ENCODE peak calls at places on chromosomes 7 and 10, in eight cellular contexts. One of them, this sample, is unnamed.

GRCh38 chr7:113730309-113730955 is 188.4 kb downstream of the PPP1R3A start:
- DNase-seq in astrocyte: peak; percentile 84
- DNase-seq in adipocyte: peak; percentile 50
- DNase-seq in pancreas: no peak
- DNase-seq in CD4-positive, CD25-positive, alpha-beta regulatory T cell: no peak
- DNase-seq in thoracic aorta: no peak
- DNase-seq in right lobe of liver: no peak
- DNase-seq in K562: no peak
- DNase-seq in this sample: no peak

GRCh38 chr10:31596765-31597164 is 277.7 kb downstream of the ZEB1 start:
- DNase-seq in astrocyte: no peak
- DNase-seq in adipocyte: no peak
- DNase-seq in pancreas: no peak
- DNase-seq in CD4-positive, CD25-positive, alpha-beta regulatory T cell: no peak
- DNase-seq in thoracic aorta: no peak
- DNase-seq in right lobe of liver: no peak
- DNase-seq in K562: no peak
- DNase-seq in this sample: no peak

GRCh38 chr10:53223846-53224245 is 451.3 kb upstream of the MBL2 start:
- DNase-seq in astrocyte: no peak
- DNase-seq in adipocyte: no peak
- DNase-seq in pancreas: no peak
- DNase-seq in CD4-positive, CD25-positive, alpha-beta regulatory T cell: no peak
- DNase-seq in thoracic aorta: no peak
- DNase-seq in right lobe of liver: no peak
- DNase-seq in K562: no peak
- DNase-seq in this sample: peak; percentile 2

GRCh38 chr10:79130846-79131245 is 62.1 kb downstream of the ZMIZ1 start:
- DNase-seq in astrocyte: no peak
- DNase-seq in adipocyte: no peak
- DNase-seq in pancreas: no peak
- DNase-seq in CD4-positive, CD25-positive, alpha-beta regulatory T cell: no peak
- DNase-seq in thoracic aorta: no peak
- DNase-seq in right lobe of liver: no peak
- DNase-seq in K562: no peak
- DNase-seq in this sample: no peak

GRCh38 chr7:36781011-36781738 is 56.9 kb upstream of the AOAH start:
- DNase-seq in astrocyte: no peak
- DNase-seq in adipocyte: no peak
- DNase-seq in pancreas: no peak
- DNase-seq in CD4-positive, CD25-positive, alpha-beta regulatory T cell: peak; percentile 68
- DNase-seq in thoracic aorta: no peak
- DNase-seq in right lobe of liver: no peak
- DNase-seq in K562: no peak
- DNase-seq in this sample: no peak

GRCh38 chr7:23980081-23980480 is 270.1 kb downstream of the STK31 start:
- DNase-seq in astrocyte: no peak
- DNase-seq in adipocyte: no peak
- DNase-seq in pancreas: no peak
- DNase-seq in CD4-positive, CD25-positive, alpha-beta regulatory T cell: no peak
- DNase-seq in thoracic aorta: no peak
- DNase-seq in right lobe of liver: no peak
- DNase-seq in K562: no peak
- DNase-seq in this sample: no peak

GRCh38 chr7:136033413-136034031 is 56.4 kb upstream of the MTPN start:
- DNase-seq in astrocyte: no peak
- DNase-seq in adipocyte: no peak
- DNase-seq in pancreas: no peak
- DNase-seq in CD4-positive, CD25-positive, alpha-beta regulatory T cell: no peak
- DNase-seq in thoracic aorta: no peak
- DNase-seq in right lobe of liver: no peak
- DNase-seq in K562: no peak
- DNase-seq in this sample: no peak

GRCh38 chr10:78416031-78416800 is 382.6 kb downstream of the RPS24 start:
- DNase-seq in astrocyte: peak; percentile 52
- DNase-seq in adipocyte: peak; percentile 15
- DNase-seq in pancreas: no peak
- DNase-seq in CD4-positive, CD25-positive, alpha-beta regulatory T cell: no peak
- DNase-seq in thoracic aorta: no peak
- DNase-seq in right lobe of liver: no peak
- DNase-seq in K562: no peak
- DNase-seq in this sample: peak; percentile 59

GRCh38 chr10:125230251-125230650 is 69.9 kb upstream of the CTBP2 start:
- DNase-seq in astrocyte: no peak
- DNase-seq in adipocyte: no peak
- DNase-seq in pancreas: no peak
- DNase-seq in CD4-positive, CD25-positive, alpha-beta regulatory T cell: no peak
- DNase-seq in thoracic aorta: no peak
- DNase-seq in right lobe of liver: no peak
- DNase-seq in K562: no peak
- DNase-seq in this sample: no peak

GRCh38 chr10:78520737-78521430 is 487.2 kb downstream of the RPS24 start:
- DNase-seq in astrocyte: peak; percentile 54
- DNase-seq in adipocyte: peak; percentile 10
- DNase-seq in pancreas: no peak
- DNase-seq in CD4-positive, CD25-positive, alpha-beta regulatory T cell: no peak
- DNase-seq in thoracic aorta: no peak
- DNase-seq in right lobe of liver: no peak
- DNase-seq in K562: no peak
- DNase-seq in this sample: peak; percentile 12

GRCh38 chr7:132348341-132348740 is 227.9 kb downstream of the PLXNA4 start:
- DNase-seq in astrocyte: no peak
- DNase-seq in adipocyte: no peak
- DNase-seq in pancreas: no peak
- DNase-seq in CD4-positive, CD25-positive, alpha-beta regulatory T cell: no peak
- DNase-seq in thoracic aorta: no peak
- DNase-seq in right lobe of liver: no peak
- DNase-seq in K562: no peak
- DNase-seq in this sample: no peak

GRCh38 chr10:106557951-106558733 is 606.4 kb downstream of the SORCS1 start:
- DNase-seq in astrocyte: peak; percentile 61
- DNase-seq in adipocyte: peak; percentile 77
- DNase-seq in pancreas: no peak
- DNase-seq in CD4-positive, CD25-positive, alpha-beta regulatory T cell: no peak
- DNase-seq in thoracic aorta: no peak
- DNase-seq in right lobe of liver: no peak
- DNase-seq in K562: no peak
- DNase-seq in this sample: no peak

GRCh38 chr10:133012573-133013359 is 70.4 kb upstream of the CFAP46 start:
- DNase-seq in astrocyte: no peak
- DNase-seq in adipocyte: no peak
- DNase-seq in pancreas: no peak
- DNase-seq in CD4-positive, CD25-positive, alpha-beta regulatory T cell: no peak
- DNase-seq in thoracic aorta: no peak
- DNase-seq in right lobe of liver: peak; percentile 59
- DNase-seq in K562: peak; percentile 46
- DNase-seq in this sample: no peak

GRCh38 chr7:4225352-4225751 is 456.7 kb upstream of the FOXK1 start:
- DNase-seq in astrocyte: no peak
- DNase-seq in adipocyte: no peak
- DNase-seq in pancreas: no peak
- DNase-seq in CD4-positive, CD25-positive, alpha-beta regulatory T cell: no peak
- DNase-seq in thoracic aorta: no peak
- DNase-seq in right lobe of liver: no peak
- DNase-seq in K562: no peak
- DNase-seq in this sample: no peak

GRCh38 chr7:70696139-70696782 is 435.7 kb upstream of the GALNT17 start:
- DNase-seq in astrocyte: peak; percentile 58
- DNase-seq in adipocyte: peak; percentile 59
- DNase-seq in pancreas: no peak
- DNase-seq in CD4-positive, CD25-positive, alpha-beta regulatory T cell: no peak
- DNase-seq in thoracic aorta: no peak
- DNase-seq in right lobe of liver: no peak
- DNase-seq in K562: no peak
- DNase-seq in this sample: no peak

GRCh38 chr7:76222333-76222732 is 20.6 kb downstream of the SRRM3 start:
- DNase-seq in astrocyte: no peak
- DNase-seq in adipocyte: no peak
- DNase-seq in pancreas: no peak
- DNase-seq in CD4-positive, CD25-positive, alpha-beta regulatory T cell: no peak
- DNase-seq in thoracic aorta: no peak
- DNase-seq in right lobe of liver: no peak
- DNase-seq in K562: no peak
- DNase-seq in this sample: no peak

GRCh38 chr7:79504607-79505389 is 51.3 kb upstream of the MAGI2 start:
- DNase-seq in astrocyte: peak; percentile 36
- DNase-seq in adipocyte: peak; percentile 19
- DNase-seq in pancreas: no peak
- DNase-seq in CD4-positive, CD25-positive, alpha-beta regulatory T cell: no peak
- DNase-seq in thoracic aorta: no peak
- DNase-seq in right lobe of liver: no peak
- DNase-seq in K562: no peak
- DNase-seq in this sample: no peak

GRCh38 chr7:14839307-14839706 is 63.2 kb downstream of the DGKB start:
- DNase-seq in astrocyte: no peak
- DNase-seq in adipocyte: no peak
- DNase-seq in pancreas: no peak
- DNase-seq in CD4-positive, CD25-positive, alpha-beta regulatory T cell: no peak
- DNase-seq in thoracic aorta: no peak
- DNase-seq in right lobe of liver: no peak
- DNase-seq in K562: no peak
- DNase-seq in this sample: no peak

GRCh38 chr10:60305394-60305892 is 84.2 kb downstream of the ANK3 start:
- DNase-seq in astrocyte: peak; percentile 75
- DNase-seq in adipocyte: no peak
- DNase-seq in pancreas: no peak
- DNase-seq in CD4-positive, CD25-positive, alpha-beta regulatory T cell: no peak
- DNase-seq in thoracic aorta: no peak
- DNase-seq in right lobe of liver: no peak
- DNase-seq in K562: peak; percentile 47
- DNase-seq in this sample: peak; percentile 70

GRCh38 chr10:129768437-129769355 is 195.4 kb downstream of the EBF3 start:
- DNase-seq in astrocyte: no peak
- DNase-seq in adipocyte: no peak
- DNase-seq in pancreas: peak; percentile 49
- DNase-seq in CD4-positive, CD25-positive, alpha-beta regulatory T cell: no peak
- DNase-seq in thoracic aorta: no peak
- DNase-seq in right lobe of liver: no peak
- DNase-seq in K562: no peak
- DNase-seq in this sample: peak; percentile 9

GRCh38 chr7:108613147-108613948 is 43.7 kb downstream of the DNAJB9 start:
- DNase-seq in astrocyte: peak; percentile 6
- DNase-seq in adipocyte: peak; percentile 76
- DNase-seq in pancreas: no peak
- DNase-seq in CD4-positive, CD25-positive, alpha-beta regulatory T cell: peak; percentile 35
- DNase-seq in thoracic aorta: no peak
- DNase-seq in right lobe of liver: no peak
- DNase-seq in K562: peak; percentile 74
- DNase-seq in this sample: peak; percentile 77

GRCh38 chr7:1705856-1706255 is 35.8 kb downstream of the ELFN1 start:
- DNase-seq in astrocyte: no peak
- DNase-seq in adipocyte: no peak
- DNase-seq in pancreas: peak; percentile 26
- DNase-seq in CD4-positive, CD25-positive, alpha-beta regulatory T cell: no peak
- DNase-seq in thoracic aorta: no peak
- DNase-seq in right lobe of liver: no peak
- DNase-seq in K562: no peak
- DNase-seq in this sample: no peak
- H3K27me3 ChIP-seq in astrocyte: no peaks in the 10 kb centered on the region
- H3K27me3 ChIP-seq in adipocyte: peaks cover 19% of the 10 kb centered on the region
- H3K27me3 ChIP-seq in pancreas: no peaks in the 10 kb centered on the region
- H3K27me3 ChIP-seq in CD4-positive, CD25-positive, alpha-beta regulatory T cell: no peaks in the 10 kb centered on the region
- H3K27me3 ChIP-seq in thoracic aorta: no peaks in the 10 kb centered on the region
- H3K27me3 ChIP-seq in right lobe of liver: no peaks in the 10 kb centered on the region
- H3K27me3 ChIP-seq in K562: peaks cover 32% of the 10 kb centered on the region
- H3K27me3 ChIP-seq in this sample: no peaks in the 10 kb centered on the region

GRCh38 chr7:83796760-83797159 is 147.8 kb upstream of the SEMA3E start:
- DNase-seq in astrocyte: no peak
- DNase-seq in adipocyte: no peak
- DNase-seq in pancreas: no peak
- DNase-seq in CD4-positive, CD25-positive, alpha-beta regulatory T cell: no peak
- DNase-seq in thoracic aorta: no peak
- DNase-seq in right lobe of liver: no peak
- DNase-seq in K562: no peak
- DNase-seq in this sample: no peak
- H3K4me3 ChIP-seq in astrocyte: no peak overlapping the region
- H3K4me3 ChIP-seq in adipocyte: no peak overlapping the region
- H3K4me3 ChIP-seq in pancreas: no peak overlapping the region
- H3K4me3 ChIP-seq in CD4-positive, CD25-positive, alpha-beta regulatory T cell: no peak overlapping the region
- H3K4me3 ChIP-seq in thoracic aorta: no peak overlapping the region
- H3K4me3 ChIP-seq in right lobe of liver: no peak overlapping the region
- H3K4me3 ChIP-seq in K562: no peak overlapping the region
- H3K4me3 ChIP-seq in this sample: no peak overlapping the region

DNA sequence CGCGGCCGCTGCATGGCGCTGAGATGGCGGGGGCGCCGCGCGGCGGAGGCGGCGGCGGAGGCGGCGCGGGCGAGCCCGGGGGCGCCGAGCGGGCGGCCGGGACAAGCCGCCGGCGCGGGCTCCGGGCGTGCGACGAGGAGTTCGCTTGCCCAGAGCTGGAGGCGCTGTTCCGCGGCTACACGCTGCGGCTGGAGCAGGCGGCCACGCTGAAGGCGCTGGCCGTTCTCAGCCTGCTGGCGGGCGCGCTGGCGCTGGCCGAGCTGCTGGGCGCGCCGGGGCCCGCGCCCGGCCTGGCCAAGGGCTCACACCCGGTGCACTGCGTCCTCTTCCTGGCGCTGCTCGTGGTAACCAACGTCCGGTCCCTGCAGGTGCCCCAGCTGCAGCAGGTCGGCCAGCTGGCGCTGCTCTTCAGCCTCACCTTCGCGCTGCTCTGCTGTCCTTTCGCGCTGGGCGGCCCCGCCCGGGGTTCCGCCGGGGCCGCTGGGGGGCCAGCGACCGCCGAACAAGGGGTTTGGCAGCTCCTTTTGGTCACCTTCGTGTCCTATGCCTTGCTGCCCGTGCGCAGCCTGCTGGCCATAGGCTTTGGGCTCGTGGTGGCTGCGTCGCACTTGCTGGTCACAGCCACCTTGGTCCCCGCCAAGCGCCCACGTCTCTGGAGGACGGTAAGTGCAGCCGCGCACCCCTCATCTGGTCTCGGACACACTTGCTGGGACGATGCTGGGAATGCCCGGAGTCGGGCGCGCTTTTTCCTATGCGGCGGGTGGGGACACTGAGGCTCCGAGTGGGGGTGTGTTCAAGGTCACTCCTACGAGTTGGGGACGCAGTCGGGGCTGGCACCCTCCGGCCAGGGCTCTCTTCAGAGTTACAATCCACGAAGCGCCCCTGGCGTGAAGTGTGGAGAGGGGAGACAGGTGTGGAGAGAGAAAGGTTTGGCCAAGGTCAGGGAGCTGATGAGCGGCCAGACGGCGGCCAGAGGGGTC is 643 bp downstream of the ADCY1 start:
- DNase-seq in astrocyte: peak; percentile 32
- DNase-seq in adipocyte: peak; percentile 76
- DNase-seq in pancreas: peak; percentile 72
- DNase-seq in CD4-positive, CD25-positive, alpha-beta regulatory T cell: no peak
- DNase-seq in thoracic aorta: no peak
- DNase-seq in right lobe of liver: peak; percentile 51
- DNase-seq in K562: no peak
- DNase-seq in this sample: peak; percentile 47
- H3K27me3 ChIP-seq in astrocyte: peaks cover 48% of the 10 kb centered on the region
- H3K27me3 ChIP-seq in adipocyte: peaks cover 42% of the 10 kb centered on the region
- H3K27me3 ChIP-seq in pancreas: no peaks in the 10 kb centered on the region
- H3K27me3 ChIP-seq in CD4-positive, CD25-positive, alpha-beta regulatory T cell: no peaks in the 10 kb centered on the region
- H3K27me3 ChIP-seq in thoracic aorta: no peaks in the 10 kb centered on the region
- H3K27me3 ChIP-seq in right lobe of liver: no peaks in the 10 kb centered on the region
- H3K27me3 ChIP-seq in K562: peaks cover 46% of the 10 kb centered on the region
- H3K27me3 ChIP-seq in this sample: peaks cover 58% of the 10 kb centered on the region

GRCh38 chr7:85055906-85056305 is 130.9 kb downstream of the SEMA3D start:
- DNase-seq in astrocyte: no peak
- DNase-seq in adipocyte: no peak
- DNase-seq in pancreas: no peak
- DNase-seq in CD4-positive, CD25-positive, alpha-beta regulatory T cell: no peak
- DNase-seq in thoracic aorta: no peak
- DNase-seq in right lobe of liver: no peak
- DNase-seq in K562: no peak
- DNase-seq in this sample: no peak
- H3K4me3 ChIP-seq in astrocyte: no peak overlapping the region
- H3K4me3 ChIP-seq in adipocyte: no peak overlapping the region
- H3K4me3 ChIP-seq in pancreas: no peak overlapping the region
- H3K4me3 ChIP-seq in CD4-positive, CD25-positive, alpha-beta regulatory T cell: no peak overlapping the region
- H3K4me3 ChIP-seq in thoracic aorta: no peak overlapping the region
- H3K4me3 ChIP-seq in right lobe of liver: no peak overlapping the region
- H3K4me3 ChIP-seq in K562: no peak overlapping the region
- H3K4me3 ChIP-seq in this sample: no peak overlapping the region

This sample was measured in A673.